ENCODE peak calls at places on chromosome 20, in seven cellular contexts. B is Kasumi-1, K is HepG2, D is AG04450, Z is breast epithelium, N is GM23248, Y is putamen. S is an unnamed sample.

GRCh38 chr20:10179574-10180298 is 38.9 kb upstream of the SNAP25 start:
- DNase-seq in B (no peak), K (peak), D (no peak), Z (no peak), N (peak), Y (no peak), S (peak)

GRCh38 chr20:43752561-43753301 is 25.9 kb upstream of the GTSF1L start:
- DNase-seq in B (no peak), K (no peak), D (no peak), Z (no peak), N (peak), Y (no peak), S (peak)

GRCh38 chr20:54167909-54168872 is 5.6 kb downstream of the CYP24A1 start:
- DNase-seq in B (no peak), K (peak), D (no peak), Z (no peak), N (peak), Y (no peak), S (no peak)

GRCh38 chr20:3744806-3745685 is 12.6 kb downstream of the HSPA12B start:
- DNase-seq in B (peak), K (peak), D (no peak), Z (no peak), N (peak), Y (no peak), S (peak)

GRCh38 chr20:4726710-4727391 is 5.1 kb downstream of the PRND start:
- DNase-seq in B (no peak), K (no peak), D (peak), Z (no peak), N (peak), Y (no peak), S (peak)

GRCh38 chr20:10728873-10729670 is 55.3 kb upstream of the JAG1 start:
- DNase-seq in B (no peak), K (no peak), D (no peak), Z (no peak), N (peak), Y (no peak), S (no peak)

GRCh38 chr20:31698803-31699718 is 23.6 kb downstream of the BCL2L1 start:
- DNase-seq in B (peak), K (peak), D (peak), Z (no peak), N (peak), Y (peak), S (peak)

GRCh38 chr20:6061544-6061943 is 7.7 kb upstream of the LRRN4 start:
- DNase-seq in B (no peak), K (no peak), D (no peak), Z (no peak), N (no peak), Y (no peak), S (no peak)

GRCh38 chr20:51574248-51575033 is 31.9 kb upstream of the NFATC2 start:
- DNase-seq in B (no peak), K (no peak), D (no peak), Z (no peak), N (peak), Y (no peak), S (no peak)

GRCh38 chr20:64250027-64250426 is 5.5 kb upstream of the PCMTD2 start:
- DNase-seq in B (no peak), K (no peak), D (no peak), Z (no peak), N (no peak), Y (no peak), S (no peak)

GRCh38 chr20:11454966-11455799 is 462.5 kb upstream of the BTBD3 start:
- DNase-seq in B (no peak), K (no peak), D (no peak), Z (no peak), N (peak), Y (no peak), S (peak)

GRCh38 chr20:17442588-17442987 is 88.6 kb downstream of the BFSP1 start:
- DNase-seq in B (peak), K (peak), D (no peak), Z (no peak), N (no peak), Y (no peak), S (no peak)

GRCh38 chr20:46994341-46994740 is 99.7 kb downstream of the EYA2 start:
- DNase-seq in B (no peak), K (no peak), D (no peak), Z (no peak), N (no peak), Y (no peak), S (peak)

GRCh38 chr20:8700756-8701155 is 368.1 kb upstream of the PLCB4 start:
- DNase-seq in B (no peak), K (no peak), D (no peak), Z (no peak), N (no peak), Y (peak), S (no peak)

GRCh38 chr20:46872315-46873211 is 22.1 kb upstream of the EYA2 start:
- DNase-seq in B (no peak), K (no peak), D (no peak), Z (no peak), N (peak), Y (peak), S (peak)